ENCODE peak calls at places on chromosomes 2 and 18, in five cellular contexts. F is mammary epithelial cell, D is keratinocyte, I is H1, K is transverse colon. C is an unnamed sample.

GRCh38 chr2:177906041-177906718 is 166.4 kb downstream of the PDE11A start:
- DNase-seq in F (peak), D (peak), I (peak), K (peak), C (peak)

GRCh38 chr2:105403785-105404698 is 5.2 kb upstream of the FHL2 start:
- DNase-seq in F (peak), D (peak), I (no peak), K (peak), C (peak)

GRCh38 chr18:36947820-36948348 is 119.0 kb downstream of the KIAA1328 start:
- DNase-seq in F (peak), D (no peak), I (no peak), K (no peak), C (peak)

GRCh38 chr2:119723784-119724467 is 35.8 kb upstream of the PTPN4 start:
- DNase-seq in F (no peak), D (no peak), I (no peak), K (no peak), C (no peak)

GRCh38 chr2:16725549-16725948 is 59.9 kb upstream of the CYRIA start:
- DNase-seq in F (peak), D (no peak), I (no peak), K (no peak), C (peak)

GRCh38 chr18:11976463-11976862 is 4.8 kb upstream of the IMPA2 start:
- DNase-seq in F (no peak), D (no peak), I (no peak), K (no peak), C (no peak)

GRCh38 chr2:51710222-51710621 is 678.3 kb upstream of the NRXN1 start:
- DNase-seq in F (no peak), D (no peak), I (peak), K (peak), C (peak)

GRCh38 chr2:176188218-176188968 is at the start of gene HOXD1:
- DNase-seq in F (no peak), D (no peak), I (peak), K (peak), C (peak)

GRCh38 chr2:44741507-44741906 is 200.0 kb upstream of the SIX3 start:
- DNase-seq in F (peak), D (no peak), I (no peak), K (no peak), C (no peak)

GRCh38 chr2:106596844-106597243 is 109.7 kb downstream of the CD8B2 start:
- DNase-seq in F (no peak), D (no peak), I (no peak), K (no peak), C (peak)

GRCh38 chr2:155099784-155100183 is 401.3 kb downstream of the KCNJ3 start:
- DNase-seq in F (peak), D (no peak), I (no peak), K (no peak), C (peak)

GRCh38 chr2:35978218-35978617 is 377.4 kb upstream of the CRIM1 start:
- DNase-seq in F (no peak), D (no peak), I (no peak), K (no peak), C (no peak)

GRCh38 chr2:172102858-172103359 is at the start of gene DLX2:
- DNase-seq in F (peak), D (no peak), I (peak), K (peak), C (peak)

GRCh38 chr2:167823066-167823465 is 424.3 kb downstream of the STK39 start:
- DNase-seq in F (no peak), D (no peak), I (no peak), K (no peak), C (no peak)

GRCh38 chr2:24845691-24846090 is 52.5 kb downstream of the CENPO start:
- DNase-seq in F (no peak), D (no peak), I (no peak), K (no peak), C (no peak)

GRCh38 chr2:9844036-9844483 is 786 bp downstream of the TAF1B start:
- DNase-seq in F (no peak), D (no peak), I (no peak), K (no peak), C (no peak)

GRCh38 chr2:18149660-18150246 is 271.3 kb downstream of the KCNS3 start:
- DNase-seq in F (peak), D (no peak), I (no peak), K (no peak), C (peak)

GRCh38 chr2:20186078-20186854 is 38.7 kb downstream of the SDC1 start:
- DNase-seq in F (no peak), D (no peak), I (no peak), K (peak), C (no peak)

GRCh38 chr2:121588357-121588756 is 57.7 kb downstream of the RNU4ATAC start:
- DNase-seq in F (peak), D (no peak), I (no peak), K (no peak), C (peak)

GRCh38 chr2:177772529-177772928 is 300.0 kb downstream of the PDE11A start:
- DNase-seq in F (peak), D (no peak), I (no peak), K (no peak), C (peak)

GRCh38 chr2:212709287-212709686 is 170.7 kb upstream of the ERBB4 start:
- DNase-seq in F (no peak), D (no peak), I (no peak), K (no peak), C (peak)

GRCh38 chr2:86006524-86006923 is 99.2 kb downstream of the POLR1A start:
- DNase-seq in F (no peak), D (no peak), I (no peak), K (no peak), C (no peak)

GRCh38 chr18:70249118-70249517 is 39.7 kb upstream of the SOCS6 start:
- DNase-seq in F (peak), D (no peak), I (no peak), K (no peak), C (peak)

GRCh38 chr2:28608061-28608828 is 112.4 kb downstream of the PLB1 start:
- DNase-seq in F (no peak), D (no peak), I (no peak), K (no peak), C (no peak)

GRCh38 chr2:150168596-150168995 is 318.9 kb downstream of the RND3 start:
- DNase-seq in F (no peak), D (no peak), I (no peak), K (no peak), C (no peak)

GRCh38 chr18:23938046-23938756 is 76.4 kb upstream of the TTC39C start:
- DNase-seq in F (no peak), D (no peak), I (no peak), K (no peak), C (no peak)

GRCh38 chr2:71783215-71783614 is 329.9 kb downstream of the DYSF start:
- DNase-seq in F (no peak), D (no peak), I (peak), K (no peak), C (no peak)

GRCh38 chr2:23528171-23528570 is 143.2 kb downstream of the KLHL29 start:
- DNase-seq in F (no peak), D (no peak), I (no peak), K (no peak), C (no peak)
- TF ChIP-seq CTCF in F (no peak), D (no peak), I (no peak), K (no peak), C (no peak)

GRCh38 chr18:9139400-9140039 is 2.9 kb downstream of the ANKRD12 start:
- DNase-seq in F (no peak), D (no peak), I (no peak), K (no peak), C (no peak)
- H3K4me3 ChIP-seq in F (peak), D (no peak), I (no peak), K (peak), C (no peak)

GRCh38 chr2:206230060-206230890 is 44.2 kb upstream of the ZDBF2 start:
- DNase-seq in F (peak), D (peak), I (peak), K (no peak), C (peak)
- TF ChIP-seq CTCF in F (peak), D (no peak), I (no peak), K (no peak), C (peak)

GRCh38 chr2:62293490-62294212 is 97.7 kb downstream of the B3GNT2 start:
- DNase-seq in F (peak), D (peak), I (peak), K (peak), C (peak)

GRCh38 chr2:62293151-62293489 is 97.2 kb downstream of the B3GNT2 start:
- DNase-seq in F (no peak), D (no peak), I (no peak), K (no peak), C (no peak)

GRCh38 chr2:62292190-62292589 is 96.3 kb downstream of the B3GNT2 start:
- DNase-seq in F (peak), D (no peak), I (no peak), K (peak), C (peak)

GRCh38 chr2:62291517-62292137 is 95.7 kb downstream of the B3GNT2 start:
- DNase-seq in F (no peak), D (no peak), I (no peak), K (no peak), C (no peak)

GRCh38 chr2:62291052-62291451 is 95.1 kb downstream of the B3GNT2 start:
- DNase-seq in F (no peak), D (no peak), I (no peak), K (no peak), C (no peak)
- H3K4me3 ChIP-seq in F (no peak), D (no peak), I (no peak), K (no peak), C (no peak)

GRCh38 chr2:73291093-73291460 is 2.3 kb downstream of the EGR4 start:
- DNase-seq in F (peak), D (no peak), I (peak), K (peak), C (peak)

GRCh38 chr2:73292316-73292905 is 937 bp downstream of the EGR4 start:
- DNase-seq in F (no peak), D (no peak), I (peak), K (no peak), C (no peak)

GRCh38 chr2:73290049-73290839 is 3.1 kb downstream of the EGR4 start:
- DNase-seq in F (peak), D (peak), I (peak), K (peak), C (peak)

GRCh38 chr2:73291461-73292315 is 1.7 kb downstream of the EGR4 start:
- DNase-seq in F (peak), D (no peak), I (peak), K (no peak), C (no peak)

GRCh38 chr2:73289304-73289703 is 4.0 kb downstream of the EGR4 start:
- DNase-seq in F (no peak), D (no peak), I (no peak), K (no peak), C (no peak)
- TF ChIP-seq CTCF in F (no peak), D (no peak), I (no peak), K (no peak), C (no peak)

C was measured in epithelial cell of esophagus.